ENCODE peak calls at places on chromosome 13, in six cellular contexts. K is BJ; W is psoas muscle; A is effector memory CD4-positive, alpha-beta T cell; S is hepatocyte; C is ovary. H is an unnamed sample.
A peak's percentile ranks its signal among the peaks of the same experiment; 100 is the strongest.

GRCh38 chr13:87622921-87623320 is 48.2 kb upstream of the SLITRK5 start:
- DNase-seq in S (peak; percentile 16), K (no peak), C (no peak), W (no peak), A (no peak), H (no peak)

GRCh38 chr13:64314286-64314685 is 2898.6 kb upstream of the PCDH20 start:
- DNase-seq in A (no peak), K (peak; percentile 9), W (no peak), S (no peak), C (no peak), H (no peak)

GRCh38 chr13:68713394-68713793 is 1394.2 kb upstream of the ATXN8OS start:
- DNase-seq in W (no peak), C (no peak), A (no peak), S (no peak), K (no peak), H (no peak)

GRCh38 chr13:41985788-41986508 is 25.0 kb upstream of the VWA8 start:
- DNase-seq in K (peak; percentile 37), S (no peak), C (no peak), A (no peak), W (no peak), H (no peak)

GRCh38 chr13:109869312-109870237 is 83.2 kb upstream of the IRS2 start:
- DNase-seq in S (no peak), W (peak; percentile 79), K (peak; percentile 14), C (peak; percentile 86), A (no peak), H (no peak)

GRCh38 chr13:111161601-111162600 is 46.8 kb downstream of the ARHGEF7 start:
- DNase-seq in S (no peak), K (no peak), W (no peak), C (no peak), A (no peak), H (no peak)

GRCh38 chr13:50422181-50423148 is 407.2 kb downstream of the KCNRG start:
- DNase-seq in S (no peak), A (no peak), C (no peak), K (no peak), W (no peak), H (no peak)

GRCh38 chr13:75550159-75550567 is 572 bp downstream of the UCHL3 start:
- DNase-seq in A (no peak), C (no peak), K (peak; percentile 14), W (no peak), S (peak; percentile 75), H (no peak)

GRCh38 chr13:52879950-52880650 is 31.7 kb upstream of the PCDH8 start:
- DNase-seq in W (no peak), S (peak; percentile 7), C (no peak), K (no peak), A (no peak), H (no peak)

GRCh38 chr13:43058318-43058674 is 34.9 kb downstream of the DNAJC15 start:
- DNase-seq in A (no peak), C (no peak), K (peak; percentile 79), W (no peak), S (peak; percentile 39), H (no peak)

GRCh38 chr13:43985437-43986051 is 105.8 kb downstream of the LACC1 start:
- DNase-seq in A (no peak), S (no peak), K (no peak), W (no peak), C (no peak), H (no peak)

GRCh38 chr13:111178417-111178816 is 63.3 kb downstream of the ARHGEF7 start:
- DNase-seq in A (no peak), S (no peak), C (no peak), K (no peak), W (no peak), H (no peak)

GRCh38 chr13:73849292-73849691 is 284.9 kb downstream of the KLF12 start:
- DNase-seq in K (no peak), S (peak; percentile 42), A (no peak), W (no peak), C (no peak), H (peak; percentile 54)

GRCh38 chr13:39095500-39095899 is 57.2 kb downstream of the NHLRC3 start:
- DNase-seq in W (no peak), S (no peak), C (no peak), K (no peak), A (no peak), H (peak; percentile 64)

GRCh38 chr13:20182231-20182846 is 10.4 kb downstream of the GJB2 start:
- DNase-seq in C (no peak), S (peak; percentile 86), K (no peak), W (no peak), A (peak; percentile 40), H (peak; percentile 76)

GRCh38 chr13:43786766-43787517 is at the start of gene ENOX1:
- DNase-seq in A (peak; percentile 2), S (peak; percentile 89), K (no peak), W (peak; percentile 62), C (peak; percentile 80), H (no peak)

GRCh38 chr13:108728370-108728769 is 99.0 kb downstream of the MYO16 start:
- DNase-seq in S (no peak), A (no peak), W (no peak), C (no peak), K (no peak), H (peak; percentile 2)

GRCh38 chr13:99126821-99127220 is 73.8 kb upstream of the UBAC2 start:
- DNase-seq in C (no peak), K (no peak), S (no peak), A (no peak), W (no peak), H (no peak)

GRCh38 chr13:99125335-99125915 is 75.2 kb upstream of the UBAC2 start:
- DNase-seq in W (no peak), K (no peak), C (no peak), S (no peak), A (no peak), H (no peak)

GRCh38 chr13:99124046-99124400 is 76.6 kb upstream of the UBAC2 start:
- DNase-seq in W (no peak), A (no peak), K (no peak), S (no peak), C (no peak), H (no peak)

GRCh38 chr13:99123101-99124045 is 77.3 kb upstream of the UBAC2 start:
- DNase-seq in K (no peak), C (no peak), S (no peak), A (no peak), W (no peak), H (no peak)

DNA sequence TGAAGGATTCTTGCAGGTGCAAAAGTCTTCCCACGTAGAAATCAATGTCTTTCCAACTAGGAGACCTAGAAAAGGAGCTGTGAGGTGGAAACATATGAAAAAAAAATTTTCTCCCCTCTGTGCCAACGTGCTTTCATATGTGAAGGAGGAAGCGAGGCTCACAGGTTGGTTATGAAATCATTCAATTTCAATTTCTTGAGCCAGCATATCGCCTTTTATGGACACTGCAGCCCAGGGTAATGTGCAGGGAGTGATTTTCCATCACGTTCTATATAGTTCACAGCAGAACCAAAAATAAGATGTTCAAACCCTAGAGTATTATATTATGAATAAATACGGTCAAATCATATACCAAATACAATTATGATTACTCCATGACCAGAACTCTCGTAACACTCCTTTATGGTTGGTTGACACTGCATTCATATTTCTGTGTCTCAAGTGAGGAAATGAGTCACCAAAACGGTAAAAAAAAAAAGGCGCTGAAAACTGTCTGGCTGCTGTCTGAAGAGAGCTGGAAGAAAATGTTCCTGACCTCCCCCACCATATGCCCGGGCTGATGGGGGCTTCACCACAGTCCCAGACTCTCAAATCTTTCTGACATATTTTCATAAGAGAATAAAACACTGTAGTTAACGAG is 75.8 kb upstream of the UBAC2 start:
- DNase-seq in C (no peak), K (no peak), W (no peak), S (no peak), A (no peak), H (peak; percentile 38)
- H3K4me3 ChIP-seq in C (no peak overlapping the region), K (no peak overlapping the region), W (no peak overlapping the region), S (no peak overlapping the region), A (peak overlapping the region; percentile 10), H (no peak overlapping the region)

GRCh38 chr13:113129480-113129879 is 6.9 kb downstream of the F10 start:
- DNase-seq in C (no peak), A (no peak), S (no peak), K (no peak), W (no peak), H (no peak)
- H3K4me3 ChIP-seq in C (no peak overlapping the region), A (peak overlapping the region; percentile 29), S (no peak overlapping the region), K (no peak overlapping the region), W (peak overlapping the region; percentile 46), H (no peak overlapping the region)

GRCh38 chr13:30255696-30256095 is 51.7 kb downstream of the KATNAL1 start:
- DNase-seq in C (no peak), W (no peak), K (no peak), A (no peak), S (no peak), H (no peak)

GRCh38 chr13:30253830-30254229 is 53.5 kb downstream of the KATNAL1 start:
- DNase-seq in A (no peak), C (no peak), K (no peak), W (no peak), S (no peak), H (no peak)

GRCh38 chr13:30257433-30258099 is 49.8 kb downstream of the KATNAL1 start:
- DNase-seq in A (no peak), C (no peak), W (no peak), S (peak; percentile 6), K (no peak), H (no peak)

DNA sequence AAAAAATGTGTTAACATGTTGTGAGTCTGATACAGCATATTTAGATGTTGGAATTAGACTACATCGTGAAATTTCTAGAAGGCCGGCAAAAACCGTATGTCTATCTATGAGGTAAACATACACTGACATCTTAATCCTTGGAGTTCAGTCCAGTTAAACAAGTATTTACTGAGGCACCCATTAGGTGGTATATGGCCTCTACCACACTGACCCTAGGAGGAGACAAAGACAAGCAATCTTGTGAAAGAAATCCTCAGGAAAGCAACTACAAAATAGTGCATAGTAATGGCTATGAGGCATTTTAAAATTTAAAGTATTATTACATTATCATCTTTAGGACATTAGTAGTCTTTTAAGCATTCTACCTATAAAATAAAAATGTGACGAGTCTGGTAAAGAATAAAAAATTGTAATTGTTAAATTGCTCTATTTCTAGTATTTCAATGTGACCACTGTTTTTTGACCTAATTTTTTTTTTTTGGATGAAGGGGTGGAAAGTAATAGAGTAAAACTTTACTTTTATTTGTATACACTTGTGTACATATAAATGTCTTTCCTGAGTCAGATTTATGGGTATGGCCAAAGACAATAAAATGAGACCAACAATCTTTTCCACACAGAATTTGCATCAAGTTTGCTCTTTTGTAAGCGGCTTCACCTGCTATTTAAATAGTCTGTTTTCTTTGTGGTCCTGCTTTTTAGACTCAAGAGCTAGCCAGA is 50.5 kb downstream of the KATNAL1 start:
- DNase-seq in A (no peak), S (peak; percentile 12), K (no peak), C (no peak), W (no peak), H (no peak)
- H3K4me3 ChIP-seq in A (no peak overlapping the region), S (no peak overlapping the region), K (no peak overlapping the region), C (no peak overlapping the region), W (no peak overlapping the region), H (no peak overlapping the region)

GRCh38 chr13:85367887-85368286 is 431.3 kb downstream of the SLITRK6 start:
- DNase-seq in A (no peak), C (no peak), S (no peak), K (no peak), W (no peak), H (no peak)

GRCh38 chr13:85368686-85369085 is 430.5 kb downstream of the SLITRK6 start:
- DNase-seq in W (no peak), K (no peak), S (no peak), C (no peak), A (no peak), H (no peak)

GRCh38 chr13:85362980-85363379 is 436.2 kb downstream of the SLITRK6 start:
- DNase-seq in C (no peak), K (no peak), S (no peak), W (no peak), A (no peak), H (no peak)

GRCh38 chr13:85363504-85363903 is 435.7 kb downstream of the SLITRK6 start:
- DNase-seq in C (no peak), K (no peak), A (no peak), S (no peak), W (no peak), H (no peak)

GRCh38 chr13:85366759-85367417 is 432.3 kb downstream of the SLITRK6 start:
- DNase-seq in C (no peak), S (no peak), K (no peak), W (no peak), A (no peak), H (no peak)
- H3K4me3 ChIP-seq in C (no peak overlapping the region), S (no peak overlapping the region), K (no peak overlapping the region), W (no peak overlapping the region), A (no peak overlapping the region), H (no peak overlapping the region)

H was measured in Jurkat, Clone E6-1.